ENCODE peak calls at places on chromosomes 4 and X, in eight cellular contexts. H is lung; N is left lung; A is CD8-positive, alpha-beta T cell; Q is pancreas; M is heart right ventricle; O is SJSA1; X is A549. E is an unnamed sample. For H3K4me1, the result is how much of the 10 kb centered on the place peaks cover.

GRCh38 chrX:66632473-66632872 is 6.4 kb downstream of the EDA2R start:
- DNase-seq in H (no peak), N (no peak), A (no peak), Q (no peak), M (no peak), O (no peak), X (no peak), E (no peak)

GRCh38 chr4:52037730-52038108 is 380 bp downstream of the SGCB start:
- DNase-seq in H (peak), N (peak), A (no peak), Q (no peak), M (peak), O (peak), X (peak), E (no peak)

GRCh38 chr4:26568446-26568994 is 15.4 kb upstream of the TBC1D19 start:
- DNase-seq in H (no peak), N (no peak), A (no peak), Q (no peak), M (no peak), O (no peak), X (peak), E (no peak)

GRCh38 chr4:98706200-98706813 is 47.9 kb upstream of the TSPAN5 start:
- DNase-seq in H (no peak), N (no peak), A (peak), Q (no peak), M (no peak), O (no peak), X (no peak), E (no peak)

GRCh38 chr4:42280327-42281095 is 116.8 kb upstream of the SHISA3 start:
- DNase-seq in H (no peak), N (no peak), A (no peak), Q (no peak), M (no peak), O (no peak), X (peak), E (no peak)

GRCh38 chrX:40092808-40093435 is 4.8 kb downstream of the BCOR start:
- DNase-seq in H (no peak), N (no peak), A (no peak), Q (no peak), M (no peak), O (no peak), X (no peak), E (no peak)

GRCh38 chr4:55397024-55397520 is 1.3 kb downstream of the TMEM165 start:
- DNase-seq in H (no peak), N (no peak), A (no peak), Q (no peak), M (peak), O (no peak), X (no peak), E (no peak)

GRCh38 chr4:41745292-41746024 is 3.1 kb downstream of the PHOX2B start:
- DNase-seq in H (no peak), N (no peak), A (no peak), Q (no peak), M (no peak), O (no peak), X (no peak), E (no peak)

GRCh38 chrX:68114573-68115199 is 318.6 kb downstream of the OPHN1 start:
- DNase-seq in H (no peak), N (no peak), A (no peak), Q (no peak), M (no peak), O (peak), X (peak), E (no peak)

GRCh38 chr4:133969202-133969873 is 232.3 kb downstream of the PABPC4L start:
- DNase-seq in H (no peak), N (no peak), A (no peak), Q (no peak), M (peak), O (no peak), X (peak), E (no peak)

GRCh38 chr4:165016971-165017370 is 14.8 kb upstream of the TRIM60 start:
- DNase-seq in H (no peak), N (no peak), A (no peak), Q (no peak), M (no peak), O (no peak), X (peak), E (peak)

GRCh38 chr4:10063544-10064300 is 42.4 kb upstream of the SLC2A9 start:
- DNase-seq in H (peak), N (peak), A (peak), Q (no peak), M (peak), O (no peak), X (peak), E (peak)

GRCh38 chr4:102501635-102502382 is 650 bp downstream of the NFKB1 start:
- DNase-seq in H (peak), N (peak), A (peak), Q (peak), M (peak), O (peak), X (peak), E (no peak)

GRCh38 chr4:155734951-155735350 is 23.9 kb upstream of the GUCY1B1 start:
- DNase-seq in H (no peak), N (no peak), A (no peak), Q (no peak), M (no peak), O (no peak), X (no peak), E (no peak)

GRCh38 chr4:179867300-179867878 is 2375.8 kb upstream of the TENM3 start:
- DNase-seq in H (peak), N (peak), A (no peak), Q (peak), M (peak), O (no peak), X (peak), E (peak)

GRCh38 chrX:48025561-48025960 is 18.8 kb downstream of the SPACA5 start:
- DNase-seq in H (no peak), N (no peak), A (peak), Q (no peak), M (peak), O (no peak), X (peak), E (peak)

GRCh38 chrX:48022100-48022499 is 15.3 kb downstream of the SPACA5 start:
- DNase-seq in H (no peak), N (no peak), A (no peak), Q (no peak), M (no peak), O (no peak), X (no peak), E (no peak)

GRCh38 chrX:48021026-48021900 is 14.5 kb downstream of the SPACA5 start:
- DNase-seq in H (peak), N (peak), A (peak), Q (no peak), M (peak), O (peak), X (peak), E (peak)

GRCh38 chrX:48028091-48028490 is 21.3 kb downstream of the SPACA5 start:
- DNase-seq in H (no peak), N (no peak), A (peak), Q (no peak), M (no peak), O (no peak), X (no peak), E (no peak)

GRCh38 chrX:48022740-48023139 is 16.0 kb downstream of the SPACA5 start:
- DNase-seq in H (no peak), N (no peak), A (no peak), Q (no peak), M (no peak), O (no peak), X (no peak), E (no peak)
- H3K27ac ChIP-seq in H (no peak), N (no peak), A (no peak), Q (no peak), M (no peak), O (no peak), X (no peak), E (no peak)

DNA sequence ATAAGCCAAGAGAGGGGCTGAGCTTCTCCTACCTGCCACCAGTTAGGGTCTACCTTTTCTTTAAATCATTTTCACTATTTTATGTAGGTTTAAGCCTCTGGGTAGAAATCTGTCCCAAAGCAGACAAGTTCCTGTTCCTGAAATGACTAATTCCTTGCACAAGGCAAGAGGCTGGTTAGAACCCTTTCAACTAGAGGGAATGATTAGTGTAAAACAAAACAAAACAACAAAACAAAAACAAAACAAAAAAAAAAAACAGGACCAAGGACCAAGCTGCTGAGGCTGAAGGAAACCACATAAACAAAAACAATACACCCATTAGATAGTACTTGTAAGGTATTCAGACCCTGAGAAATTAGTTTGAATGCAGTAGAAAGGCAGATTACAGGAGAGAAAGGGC is 62.7 kb downstream of the MAML3 start:
- DNase-seq in H (no peak), N (no peak), A (no peak), Q (no peak), M (no peak), O (no peak), X (no peak), E (no peak)
- H3K4me1 ChIP-seq in H (under half), N (half or more), A (under half), Q (under half), M (under half), O (half or more), X (half or more), E (under half)

DNA sequence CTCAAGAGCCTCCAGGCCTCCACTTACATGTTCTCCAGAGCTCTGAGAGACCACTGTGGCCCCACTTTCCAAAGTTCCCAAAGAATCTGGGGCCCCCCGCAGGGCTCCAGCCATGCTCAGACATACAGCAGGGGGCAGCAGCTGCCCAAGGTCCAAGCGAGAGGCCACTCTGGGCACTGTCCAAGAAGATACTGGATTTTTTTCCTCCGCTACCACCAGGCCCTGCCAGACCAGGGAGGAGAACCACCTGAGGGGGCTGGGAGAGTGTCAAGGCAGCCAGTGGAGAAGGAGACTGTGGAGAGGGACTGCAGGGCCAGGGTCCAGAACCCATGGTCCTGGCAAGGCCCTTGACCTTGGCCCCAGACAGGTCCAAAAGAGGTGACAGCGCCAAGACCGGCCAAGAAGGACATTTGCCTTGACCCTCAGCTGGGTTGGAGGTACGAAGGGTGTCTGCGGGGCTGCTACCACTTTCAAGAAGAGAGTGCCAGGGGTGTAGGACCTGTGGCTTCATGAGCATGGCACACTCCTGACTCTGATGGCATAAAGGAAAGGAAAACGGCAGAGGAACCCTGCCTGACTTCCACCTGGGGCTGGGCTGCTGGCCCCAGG is 5.3 kb downstream of the EMD start:
- DNase-seq in H (no peak), N (peak), A (no peak), Q (no peak), M (no peak), O (no peak), X (no peak), E (no peak)
- H3K27ac ChIP-seq in H (no peak), N (no peak), A (no peak), Q (no peak), M (no peak), O (peak), X (no peak), E (no peak)

DNA sequence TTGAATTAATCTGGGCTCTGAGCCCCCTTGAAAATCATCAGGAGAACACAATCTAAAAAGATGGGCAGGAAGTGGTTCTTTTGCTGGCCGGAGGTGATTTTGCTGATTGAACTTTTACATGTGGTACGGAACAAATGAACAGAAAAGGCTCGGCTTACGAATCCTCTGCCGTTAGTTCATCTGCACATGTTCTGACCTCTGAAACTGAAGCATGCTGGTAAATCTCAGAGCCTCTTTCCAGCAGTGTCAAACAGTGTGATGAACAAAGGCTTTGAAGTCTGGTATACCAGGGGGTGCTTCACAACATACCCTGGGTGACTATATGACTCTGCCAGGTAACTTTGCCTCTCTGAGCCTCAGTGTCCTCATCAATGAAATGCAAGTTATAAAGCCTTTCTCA is 194.2 kb upstream of the C1QTNF7 start:
- DNase-seq in H (no peak), N (no peak), A (no peak), Q (no peak), M (no peak), O (no peak), X (no peak), E (no peak)
- H3K4me1 ChIP-seq in H (under half), N (under half), A (under half), Q (under half), M (under half), O (half or more), X (under half), E (under half)

GRCh38 chrX:131783555-131784338 is 239.4 kb upstream of the STK26 start:
- DNase-seq in H (peak), N (peak), A (peak), Q (no peak), M (no peak), O (no peak), X (peak), E (no peak)
- H3K27ac ChIP-seq in H (no peak), N (no peak), A (no peak), Q (no peak), M (no peak), O (no peak), X (no peak), E (no peak)

GRCh38 chrX:72126048-72126415 is 5.7 kb downstream of the RTL5 start:
- DNase-seq in H (no peak), N (no peak), A (peak), Q (peak), M (peak), O (no peak), X (no peak), E (no peak)
- H3K4me1 ChIP-seq in H (under half), N (half or more), A (under half), Q (under half), M (under half), O (under half), X (under half), E (under half)

GRCh38 chr4:1171306-1172227 is 816 bp downstream of the SPON2 start:
- DNase-seq in H (no peak), N (no peak), A (peak), Q (peak), M (no peak), O (no peak), X (no peak), E (no peak)
- H3K27ac ChIP-seq in H (peak), N (peak), A (no peak), Q (peak), M (peak), O (no peak), X (no peak), E (no peak)

GRCh38 chrX:7117587-7117986 is 29.9 kb upstream of the STS start:
- DNase-seq in H (no peak), N (no peak), A (no peak), Q (no peak), M (no peak), O (no peak), X (no peak), E (no peak)
- H3K4me1 ChIP-seq in H (under half), N (under half), A (under half), Q (under half), M (under half), O (under half), X (under half), E (under half)

DNA sequence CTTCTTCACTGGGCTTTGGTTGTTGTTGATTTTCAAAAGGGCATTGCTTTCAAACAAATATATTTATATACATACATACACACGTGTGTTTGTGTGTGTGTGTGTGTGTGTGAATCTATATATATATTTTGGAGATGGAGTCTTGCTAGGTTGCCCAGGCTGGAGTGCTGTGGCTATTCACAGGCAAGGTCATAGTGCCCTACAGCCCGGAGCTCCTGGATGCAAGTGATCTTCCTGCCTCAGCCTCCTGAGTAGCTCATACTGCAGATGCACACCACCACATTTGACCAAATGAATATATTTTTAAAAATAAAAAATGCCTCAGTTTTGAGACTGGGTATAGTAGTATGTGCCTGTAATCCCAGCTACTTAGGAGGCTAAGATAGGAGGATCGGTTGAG is 34.4 kb downstream of the FRAS1 start:
- DNase-seq in H (no peak), N (no peak), A (no peak), Q (no peak), M (no peak), O (no peak), X (no peak), E (no peak)
- H3K27ac ChIP-seq in H (no peak), N (no peak), A (no peak), Q (no peak), M (no peak), O (no peak), X (no peak), E (peak)